ENCODE peak calls at places on chromosome 19, in five cellular contexts. P, Y, Q, A and Z are unnamed samples.
A peak's percentile ranks its signal among the peaks of the same experiment; 100 is the strongest.

GRCh38 chr19:58545286-58546068 is 1.6 kb downstream of the TRIM28 start:
- DNase-seq in Q (no peak), A (no peak), Y (no peak), P (no peak), Z (no peak)

GRCh38 chr19:30421571-30421970 is 49.4 kb downstream of the ZNF536 start:
- DNase-seq in A (no peak), Q (no peak), P (no peak), Y (no peak), Z (no peak)

GRCh38 chr19:51639916-51640315 is 6.7 kb downstream of the SIGLEC14 start:
- DNase-seq in P (no peak), Y (no peak), Q (no peak), A (no peak), Z (no peak)

GRCh38 chr19:12623361-12624031 is 12.8 kb downstream of the ZNF791 start:
- DNase-seq in Q (no peak), A (no peak), P (no peak), Y (no peak), Z (no peak)

GRCh38 chr19:57465680-57466381 is 8.9 kb upstream of the VN1R1 start:
- DNase-seq in Y (no peak), P (no peak), A (no peak), Q (no peak), Z (no peak)

GRCh38 chr19:17495639-17496265 is 15.7 kb upstream of the PGLS start:
- DNase-seq in Y (no peak), P (no peak), Q (no peak), A (no peak), Z (no peak)

GRCh38 chr19:43594710-43595604 is 977 bp downstream of the IRGQ start:
- DNase-seq in Y (peak; percentile 59), P (peak; percentile 24), A (peak; percentile 45), Q (peak; percentile 71), Z (no peak)

GRCh38 chr19:49637865-49638350 is 2.0 kb downstream of the RRAS start:
- DNase-seq in Y (peak; percentile 73), P (no peak), A (peak; percentile 62), Q (peak; percentile 91), Z (peak; percentile 34)

GRCh38 chr19:13164370-13165090 is 14.3 kb downstream of the IER2 start:
- DNase-seq in A (no peak), Q (peak; percentile 63), P (no peak), Y (peak; percentile 61), Z (no peak)

GRCh38 chr19:17296278-17296677 is 6.9 kb downstream of the ABHD8 start:
- DNase-seq in Q (no peak), A (peak; percentile 38), P (no peak), Y (no peak), Z (no peak)

GRCh38 chr19:46513461-46514236 is 18.0 kb upstream of the PNMA8B start:
- DNase-seq in Q (peak; percentile 76), P (peak; percentile 32), A (peak; percentile 47), Y (peak; percentile 77), Z (no peak)

GRCh38 chr19:10876459-10877240 is 5.3 kb downstream of the CARM1 start:
- DNase-seq in P (no peak), Y (no peak), Q (no peak), A (no peak), Z (no peak)

GRCh38 chr19:49877020-49877878 is at the start of the genes AKT1S1 and TBC1D17:
- DNase-seq in Y (peak; percentile 99), A (peak; percentile 100), Q (peak; percentile 100), P (peak; percentile 100), Z (peak; percentile 99)

GRCh38 chr19:39830847-39831246 is 3.1 kb downstream of the DYRK1B start:
- DNase-seq in A (no peak), Y (no peak), P (no peak), Q (no peak), Z (no peak)

GRCh38 chr19:10780368-10780767 is 55.6 kb downstream of the TMED1 start:
- DNase-seq in A (peak; percentile 90), P (no peak), Q (peak; percentile 79), Y (no peak), Z (no peak)

GRCh38 chr19:16338470-16339360 is 14.1 kb downstream of the KLF2 start:
- DNase-seq in Y (no peak), P (peak; percentile 92), Q (peak; percentile 47), A (peak; percentile 95), Z (peak; percentile 89)

GRCh38 chr19:33194527-33194883 is 375 bp downstream of the LRP3 start:
- DNase-seq in Y (no peak), P (no peak), Q (no peak), A (no peak), Z (no peak)

GRCh38 chr19:51610576-51610975 is 19.6 kb downstream of the SIGLEC5 start:
- DNase-seq in P (no peak), Y (no peak), A (no peak), Q (no peak), Z (no peak)

GRCh38 chr19:5024282-5024681 is 55.4 kb downstream of the KDM4B start:
- DNase-seq in Y (no peak), P (no peak), Q (no peak), A (no peak), Z (no peak)

GRCh38 chr19:4713384-4713951 is 10.2 kb downstream of the DPP9 start:
- DNase-seq in Q (peak; percentile 72), Y (peak; percentile 88), P (peak; percentile 79), A (peak; percentile 96), Z (peak; percentile 77)

GRCh38 chr19:3670796-3671679 is 29.2 kb downstream of the PIP5K1C start:
- DNase-seq in A (peak; percentile 56), Y (peak; percentile 61), P (no peak), Q (peak; percentile 63), Z (peak; percentile 36)

GRCh38 chr19:16890461-16891184 is 1.8 kb downstream of the F2RL3 start:
- DNase-seq in Q (no peak), A (no peak), Y (no peak), P (no peak), Z (no peak)

GRCh38 chr19:55632463-55632834 is 8.1 kb upstream of the ZNF784 start:
- DNase-seq in P (peak; percentile 97), Q (peak; percentile 80), Y (peak; percentile 88), A (peak; percentile 94), Z (no peak)

GRCh38 chr19:7970716-7971448 is 27.4 kb upstream of the TIMM44 start:
- DNase-seq in Q (no peak), P (peak; percentile 20), A (peak; percentile 20), Y (no peak), Z (no peak)

GRCh38 chr19:45250832-45251451 is at the start of gene MARK4:
- DNase-seq in P (no peak), Q (peak; percentile 50), A (peak; percentile 17), Y (peak; percentile 66), Z (no peak)

GRCh38 chr19:42422092-42422575 is 5.1 kb downstream of the LIPE start:
- DNase-seq in Q (no peak), P (no peak), Y (no peak), A (no peak), Z (no peak)
- H3K4me3 ChIP-seq in Q (peak overlapping the region; percentile 66), P (no peak overlapping the region), Y (peak overlapping the region; percentile 46), A (no peak overlapping the region), Z (no peak overlapping the region)

DNA sequence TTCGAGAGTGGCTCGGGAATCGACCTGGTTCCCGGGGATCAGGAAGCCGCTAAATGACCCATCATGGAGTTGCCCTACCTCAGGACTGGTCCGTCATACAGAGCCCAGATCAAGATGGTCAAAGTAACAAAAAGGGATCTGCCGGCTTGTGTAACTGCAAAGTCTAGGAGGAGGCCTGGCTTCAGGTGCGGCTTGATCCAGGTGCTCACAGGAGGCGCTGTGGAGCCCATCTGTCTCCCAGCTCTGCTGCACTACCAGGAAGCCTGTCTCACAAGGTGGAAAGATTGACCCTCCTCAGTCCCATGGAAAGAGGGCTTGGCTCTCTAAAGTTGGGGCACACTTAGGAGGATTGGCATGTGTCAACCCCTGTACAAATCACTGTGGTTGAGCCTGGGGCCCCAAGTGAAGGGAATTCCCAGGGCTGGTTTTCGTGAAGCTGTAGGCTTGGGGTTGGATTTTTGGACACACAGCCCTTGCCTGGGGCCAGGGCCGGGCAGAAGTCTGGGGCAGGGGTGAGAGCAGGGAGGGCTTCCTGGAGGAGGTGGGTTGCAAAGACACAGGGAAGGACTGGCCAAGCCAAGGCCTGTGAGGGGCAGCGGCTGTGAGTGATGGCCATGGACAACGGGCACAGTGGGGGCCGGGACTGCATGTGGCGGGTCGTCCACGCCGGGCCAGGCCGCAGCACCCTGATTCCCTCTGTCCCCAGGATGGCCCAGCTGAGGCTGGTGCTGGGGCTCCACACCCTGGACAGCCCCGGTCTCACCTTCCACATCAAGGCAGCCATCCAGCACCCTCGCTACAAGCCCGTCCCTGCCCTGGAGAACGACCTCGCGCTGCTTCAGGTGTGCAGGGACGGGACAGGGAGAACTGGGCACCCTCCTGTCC is 4.2 kb downstream of the GZMM start:
- DNase-seq in P (no peak), Q (no peak), Y (no peak), A (no peak), Z (no peak)
- TF ChIP-seq CTCF in P (no peak), Q (no peak), Y (no peak), A (peak; percentile 1), Z (no peak)

GRCh38 chr19:2575734-2576481 is 100.0 kb downstream of the GADD45B start:
- DNase-seq in P (peak; percentile 12), A (peak; percentile 95), Y (peak; percentile 96), Q (peak; percentile 34), Z (no peak)
- H3K4me3 ChIP-seq in P (no peak overlapping the region), A (no peak overlapping the region), Y (peak overlapping the region; percentile 23), Q (no peak overlapping the region), Z (no peak overlapping the region)

DNA sequence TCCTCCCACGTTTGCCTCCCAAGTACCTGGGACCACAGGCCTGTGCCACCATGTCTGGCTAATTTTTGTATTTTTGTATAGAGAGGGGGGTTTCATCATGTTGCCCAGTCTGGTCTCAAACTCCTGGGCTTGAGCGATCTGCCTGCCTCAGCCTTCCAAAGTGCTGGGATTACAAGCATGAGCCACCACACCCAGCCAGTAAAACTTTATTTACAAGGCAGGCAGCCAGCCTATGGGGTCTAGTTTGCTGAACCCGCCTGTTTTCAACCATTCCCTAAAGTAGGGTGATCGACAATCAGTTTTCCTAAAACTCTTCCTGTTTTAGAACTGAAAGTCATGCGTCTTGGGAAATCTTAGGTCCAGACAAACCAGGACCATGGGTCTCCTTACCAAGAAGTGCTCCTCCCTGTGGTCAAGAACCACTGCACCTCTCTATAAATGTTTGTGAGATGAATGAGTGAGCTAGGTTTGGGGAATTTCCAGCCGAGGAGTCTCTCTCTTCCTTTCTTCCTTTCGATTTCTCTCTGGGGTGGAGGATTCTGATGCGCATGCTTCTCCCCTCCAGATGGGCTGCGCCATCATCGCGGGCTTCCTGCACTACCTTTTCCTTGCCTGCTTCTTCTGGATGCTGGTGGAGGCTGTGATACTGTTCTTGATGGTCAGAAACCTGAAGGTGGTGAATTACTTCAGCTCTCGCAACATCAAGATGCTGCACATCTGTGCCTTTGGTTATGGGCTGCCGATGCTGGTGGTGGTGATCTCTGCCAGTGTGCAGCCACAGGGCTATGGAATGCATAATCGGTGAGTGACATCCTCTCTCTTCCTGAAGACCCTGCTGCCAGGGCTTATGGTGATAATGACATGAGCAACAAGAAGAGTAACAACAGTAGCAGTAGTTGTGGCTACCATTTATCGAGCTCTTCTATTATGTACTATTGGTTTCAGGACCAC is 38.7 kb downstream of the ADGRE1 start:
- DNase-seq in Q (no peak), A (no peak), Y (no peak), P (no peak), Z (no peak)
- TF ChIP-seq CTCF in Q (no peak), A (no peak), Y (no peak), P (no peak), Z (no peak)

GRCh38 chr19:18650468-18651001 is 13.7 kb downstream of the KLHL26 start:
- DNase-seq in A (peak; percentile 85), Q (no peak), Y (no peak), P (peak; percentile 32), Z (peak; percentile 70)
- H3K4me3 ChIP-seq in A (peak overlapping the region; percentile 12), Q (no peak overlapping the region), Y (no peak overlapping the region), P (no peak overlapping the region), Z (no peak overlapping the region)